ENCODE peak calls at places on chromosomes 16 and 17, in seven cellular contexts. E is ACHN, C is HFFc6, S is SHP77, G is iris pigment epithelial cell, B is SK-MEL-5, A is heart left ventricle. R is an unnamed sample.
A peak's percentile ranks its signal among the peaks of the same experiment; 100 is the strongest.

GRCh38 chr16:72903176-72903575 is 144.8 kb downstream of the ZFHX3 start:
- DNase-seq in G (no peak), B (no peak), S (no peak), A (no peak), C (no peak), E (no peak), R (no peak)

GRCh38 chr17:67458203-67458602 is 81.1 kb downstream of the PITPNC1 start:
- DNase-seq in C (no peak), E (no peak), B (no peak), G (no peak), A (no peak), S (no peak), R (no peak)

GRCh38 chr17:57948555-57949420 is 6.4 kb downstream of the CUEDC1 start:
- DNase-seq in E (peak; percentile 99), S (no peak), G (peak; percentile 94), A (no peak), B (peak; percentile 98), C (peak; percentile 99), R (no peak)

GRCh38 chr17:74380959-74381808 is 13.9 kb downstream of the GPR142 start:
- DNase-seq in S (no peak), E (no peak), B (no peak), A (no peak), C (no peak), G (no peak), R (no peak)

GRCh38 chr16:71347146-71347545 is 11.4 kb upstream of the CALB2 start:
- DNase-seq in B (no peak), S (peak; percentile 63), E (no peak), C (no peak), G (no peak), A (no peak), R (no peak)

GRCh38 chr17:73717690-73718089 is 73.4 kb upstream of the SDK2 start:
- DNase-seq in C (no peak), G (no peak), B (no peak), S (no peak), A (no peak), E (no peak), R (no peak)

GRCh38 chr16:69932691-69933392 is 18.3 kb upstream of the CLEC18A start:
- DNase-seq in S (no peak), G (no peak), A (no peak), B (no peak), E (no peak), C (no peak), R (no peak)

GRCh38 chr16:68790130-68790761 is 53.1 kb upstream of the TANGO6 start:
- DNase-seq in E (peak; percentile 93), S (no peak), A (no peak), G (peak; percentile 93), B (peak; percentile 38), C (peak; percentile 48), R (no peak)

GRCh38 chr16:66065869-66066403 is 300.6 kb upstream of the CDH5 start:
- DNase-seq in B (no peak), C (no peak), A (peak; percentile 11), G (no peak), S (no peak), E (no peak), R (no peak)

GRCh38 chr17:63140255-63140654 is 174.2 kb downstream of the TANC2 start:
- DNase-seq in C (no peak), S (no peak), G (peak; percentile 65), A (peak; percentile 12), E (peak; percentile 14), B (peak; percentile 69), R (peak; percentile 52)

GRCh38 chr17:8720596-8720995 is 24.0 kb downstream of the CCDC42 start:
- DNase-seq in A (no peak), E (no peak), C (no peak), G (no peak), S (no peak), B (no peak), R (no peak)

GRCh38 chr16:82368041-82368440 is 198.0 kb upstream of the MPHOSPH6 start:
- DNase-seq in E (peak; percentile 43), G (peak; percentile 45), S (peak; percentile 15), A (peak; percentile 65), C (no peak), B (peak; percentile 68), R (peak; percentile 7)